ENCODE peak calls at places on chromosomes 4 and X, in four cellular contexts. P is GM12878, O is K562, Y is endothelial cell of umbilical vein. C is an unnamed sample.

GRCh38 chr4:38099020-38099600 is 138.9 kb downstream of the PTTG2 start:
- DNase-seq in P (no peak), O (no peak), Y (peak; percentile 12), C (no peak)

GRCh38 chr4:153480704-153481103 is 14.5 kb downstream of the TMEM131L start:
- DNase-seq in P (no peak), O (no peak), Y (no peak), C (no peak)

GRCh38 chr4:2341261-2341841 is 77.1 kb downstream of the ZFYVE28 start:
- DNase-seq in P (no peak), O (no peak), Y (no peak), C (no peak)

GRCh38 chr4:181728567-181728966 is 514.6 kb upstream of the TENM3 start:
- DNase-seq in P (no peak), O (no peak), Y (no peak), C (peak; percentile 4)

GRCh38 chr4:81919238-81919637 is 447.5 kb upstream of the RASGEF1B start:
- DNase-seq in P (no peak), O (peak; percentile 25), Y (peak; percentile 3), C (peak; percentile 1)

GRCh38 chr4:118741456-118741855 is 56.3 kb downstream of the METTL14 start:
- DNase-seq in P (no peak), O (no peak), Y (no peak), C (peak; percentile 42)

GRCh38 chr4:76087007-76087769 is 12.7 kb downstream of the ART3 start:
- DNase-seq in P (no peak), O (peak; percentile 55), Y (peak; percentile 78), C (peak; percentile 61)

GRCh38 chr4:108540536-108540935 is 79.8 kb upstream of the RPL34 start:
- DNase-seq in P (no peak), O (no peak), Y (no peak), C (no peak)

GRCh38 chr4:153916273-153916755 is 127.4 kb upstream of the SFRP2 start:
- DNase-seq in P (peak; percentile 51), O (no peak), Y (no peak), C (no peak)

GRCh38 chr4:25031077-25031606 is 396 bp upstream of the LGI2 start:
- DNase-seq in P (no peak), O (no peak), Y (no peak), C (no peak)

GRCh38 chr4:84964995-84965557 is 1.4 kb downstream of the WDFY3 start:
- DNase-seq in P (no peak), O (no peak), Y (no peak), C (no peak)

GRCh38 chrX:66162331-66162822 is 1.7 kb upstream of the HEPH start:
- DNase-seq in P (peak; percentile 7), O (peak; percentile 19), Y (no peak), C (no peak)

GRCh38 chrX:1390621-1391369 is 1.1 kb downstream of the SLC25A6 start:
- DNase-seq in P (no peak), O (no peak), Y (no peak), C (no peak)

GRCh38 chr4:99759346-99759984 is 57.2 kb upstream of the DAPP1 start:
- DNase-seq in P (no peak), O (no peak), Y (no peak), C (no peak)

GRCh38 chrX:66402165-66402564 is 236.7 kb downstream of the EDA2R start:
- DNase-seq in P (no peak), O (no peak), Y (no peak), C (no peak)

GRCh38 chrX:108590496-108590895 is 145.9 kb downstream of the IRS4 start:
- DNase-seq in P (no peak), O (no peak), Y (peak; percentile 40), C (peak; percentile 8)

GRCh38 chr4:21327976-21328700 is 620.4 kb downstream of the KCNIP4 start:
- DNase-seq in P (no peak), O (no peak), Y (no peak), C (no peak)

GRCh38 chrX:13126785-13127184 is 82.4 kb upstream of the FAM9C start:
- DNase-seq in P (no peak), O (no peak), Y (no peak), C (no peak)

GRCh38 chr4:183130328-183131155 is 31.5 kb downstream of the WWC2 start:
- DNase-seq in P (no peak), O (no peak), Y (peak; percentile 52), C (peak; percentile 52)

GRCh38 chr4:129342820-129343219 is 246.9 kb downstream of the C4orf33 start:
- DNase-seq in P (no peak), O (no peak), Y (peak; percentile 26), C (peak; percentile 67)

GRCh38 chrX:2928127-2928582 is 984 bp downstream of the ARSD start:
- DNase-seq in P (no peak), O (no peak), Y (peak; percentile 62), C (peak; percentile 47)

GRCh38 chr4:110106946-110107325 is 91.5 kb downstream of the ELOVL6 start:
- DNase-seq in P (no peak), O (no peak), Y (peak; percentile 60), C (peak; percentile 85)

GRCh38 chr4:169730564-169730963 is 27.2 kb downstream of the HPF1 start:
- DNase-seq in P (no peak), O (no peak), Y (no peak), C (no peak)

GRCh38 chr4:6732441-6733357 is 16.7 kb downstream of the BLOC1S4 start:
- DNase-seq in P (no peak), O (peak; percentile 86), Y (peak; percentile 15), C (peak; percentile 94)

GRCh38 chr4:172857026-172857425 is 311.6 kb upstream of the GALNT7 start:
- DNase-seq in P (no peak), O (no peak), Y (no peak), C (no peak)

GRCh38 chr4:54015421-54016065 is 48.9 kb downstream of the CHIC2 start:
- DNase-seq in P (no peak), O (no peak), Y (no peak), C (no peak)

GRCh38 chr4:40656221-40656863 is 26.7 kb upstream of the RBM47 start:
- DNase-seq in P (peak; percentile 91), O (no peak), Y (no peak), C (no peak)

GRCh38 chr4:28211714-28212470 is 1351.3 kb downstream of the STIM2 start:
- DNase-seq in P (no peak), O (no peak), Y (no peak), C (peak; percentile 42)

GRCh38 chrX:149392896-149393295 is 112.2 kb downstream of the IDS start:
- DNase-seq in P (no peak), O (no peak), Y (no peak), C (no peak)

GRCh38 chrX:24372021-24372763 is 11.8 kb downstream of the SUPT20HL1 start:
- DNase-seq in P (no peak), O (no peak), Y (no peak), C (no peak)

GRCh38 chr4:87152310-87153061 is 67.9 kb downstream of the KLHL8 start:
- DNase-seq in P (no peak), O (no peak), Y (no peak), C (no peak)

GRCh38 chr4:157550028-157550427 is 329.5 kb downstream of the GRIA2 start:
- DNase-seq in P (no peak), O (no peak), Y (no peak), C (no peak)

GRCh38 chr4:186032259-186032658 is 36.7 kb upstream of the TLR3 start:
- DNase-seq in P (no peak), O (no peak), Y (no peak), C (no peak)
- TF ChIP-seq FOS in P (no peak), O (no peak), Y (no peak), C (no peak)

DNA sequence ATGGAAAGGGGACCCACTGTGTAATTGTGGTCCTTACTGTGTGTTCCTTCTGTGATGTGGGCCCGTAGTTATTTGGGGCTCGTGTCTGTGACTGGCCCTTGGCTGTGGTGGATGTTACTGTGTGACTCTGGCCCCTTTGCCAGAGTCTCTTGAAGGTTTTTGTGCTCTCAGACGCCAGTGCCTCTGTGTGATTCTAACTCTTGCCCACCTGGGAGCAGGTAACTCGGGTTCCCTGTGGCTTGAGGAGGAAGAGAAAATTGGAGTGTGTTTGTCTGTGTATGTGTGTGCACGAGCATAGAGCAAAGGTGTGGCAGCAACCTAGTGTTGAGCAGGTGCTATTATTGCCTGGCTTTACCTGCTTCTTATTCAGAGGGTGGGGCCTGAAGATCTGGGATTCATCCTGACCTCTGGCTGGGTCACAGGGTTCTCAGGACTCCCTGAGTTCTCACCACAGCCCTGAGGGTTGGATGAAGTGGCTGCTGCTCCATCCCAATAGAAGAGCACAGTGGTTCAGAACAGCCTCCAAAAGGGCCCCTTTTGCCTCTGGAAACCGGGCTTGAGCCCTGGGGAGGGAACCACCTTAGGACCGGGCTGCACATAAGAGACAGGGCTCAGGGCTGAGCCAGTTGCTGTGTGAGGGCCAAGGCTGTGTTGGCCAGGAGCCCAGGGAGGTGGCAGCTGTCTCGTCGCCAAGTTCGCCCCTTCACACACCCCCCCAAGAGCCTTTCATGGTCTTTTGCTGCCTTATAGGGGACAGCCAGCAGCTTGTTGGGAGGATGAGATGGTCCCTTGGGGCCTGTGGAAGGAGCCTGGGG is 1.3 kb downstream of the RBM10 start:
- DNase-seq in P (no peak), O (no peak), Y (no peak), C (no peak)
- TF ChIP-seq FOS in P (no peak), O (no peak), Y (no peak), C (no peak)

GRCh38 chr4:3461515-3462291 is 1.4 kb upstream of the DOK7 start:
- DNase-seq in P (no peak), O (no peak), Y (peak; percentile 12), C (no peak)
- TF ChIP-seq FOS in P (no peak), O (no peak), Y (no peak), C (no peak)

GRCh38 chr4:8105303-8106100 is 53.1 kb downstream of the ABLIM2 start:
- DNase-seq in P (no peak), O (no peak), Y (no peak), C (no peak)
- TF ChIP-seq FOS in P (no peak), O (no peak), Y (no peak), C (no peak)

DNA sequence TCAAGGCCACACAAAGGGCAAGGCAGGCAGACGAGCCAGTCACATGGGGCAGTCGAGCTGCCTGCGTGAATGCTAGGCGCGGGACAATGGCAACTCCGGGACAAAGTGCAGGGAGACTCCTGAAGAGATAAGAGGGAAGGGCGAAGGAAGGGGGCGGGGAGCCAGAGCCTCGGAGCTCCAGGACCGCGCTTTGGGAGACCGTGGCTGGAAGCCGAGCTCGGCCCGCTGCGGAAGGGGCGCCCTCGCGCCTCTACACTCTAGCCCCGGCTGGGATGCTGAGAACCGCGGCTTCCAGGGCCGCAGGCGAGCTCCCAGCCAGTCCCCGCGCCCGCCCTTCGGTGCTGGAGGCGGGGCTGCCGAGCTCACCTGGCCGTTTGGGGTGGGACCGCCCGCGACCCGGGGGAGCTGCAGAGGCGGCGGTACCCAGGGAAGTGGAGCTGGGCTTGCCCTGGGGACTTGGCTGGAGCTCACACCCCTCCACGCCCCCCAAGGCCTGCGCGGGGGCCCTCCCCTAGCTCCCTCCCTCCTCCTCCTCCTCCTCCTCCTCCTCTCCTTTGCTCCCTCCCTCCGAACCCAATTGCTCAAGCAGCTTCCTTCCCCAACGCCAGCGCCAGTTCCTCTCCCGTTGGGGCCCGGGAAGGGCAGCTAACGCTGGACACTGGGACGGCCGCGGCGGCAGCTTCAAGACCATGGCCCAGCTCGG is at the start of gene SOWAHD:
- DNase-seq in P (no peak), O (peak; percentile 52), Y (no peak), C (no peak)
- TF ChIP-seq FOS in P (no peak), O (no peak), Y (no peak), C (no peak)

DNA sequence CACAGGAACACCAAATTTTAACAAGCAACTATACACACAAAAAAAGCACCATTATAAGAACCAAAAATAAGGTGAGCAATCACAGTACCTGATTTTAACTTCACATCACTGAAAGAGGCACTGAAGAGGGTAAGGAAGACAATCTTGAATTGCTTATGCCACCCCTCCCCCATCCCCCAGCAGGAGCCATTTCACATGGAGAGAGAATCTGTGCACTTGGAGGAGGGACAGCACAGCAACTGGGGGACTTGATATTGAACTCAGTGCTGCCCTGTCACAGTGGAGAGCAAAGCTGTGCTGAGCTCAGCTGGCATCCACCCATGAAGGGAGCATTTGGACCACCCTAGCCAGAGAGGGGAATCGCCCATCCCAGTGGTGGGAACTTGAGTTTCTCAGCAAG is 56.0 kb downstream of the NUDT11 start:
- DNase-seq in P (no peak), O (no peak), Y (no peak), C (no peak)
- TF ChIP-seq FOS in P (no peak), O (no peak), Y (no peak), C (no peak)